ENCODE peak calls at places on chromosomes 11 and 22, in nine cellular contexts. X, Q, W, Z, P, F, D, L and U are unnamed samples.

GRCh38 chr22:44181033-44181911 is 547 bp downstream of the PARVG start:
- DNase-seq in L (no peak), Q (no peak), Z (no peak), X (no peak), D (no peak), P (no peak), F (no peak), W (peak; percentile 31), U (no peak)

GRCh38 chr11:105860105-105860504 is 161.9 kb downstream of the MSANTD4 start:
- DNase-seq in X (no peak), W (no peak), F (no peak), D (no peak), P (no peak), L (no peak), Z (no peak), Q (no peak), U (no peak)

GRCh38 chr11:77473001-77473800 is 693 bp downstream of the PAK1 start:
- DNase-seq in D (no peak), Z (peak; percentile 50), F (no peak), L (peak; percentile 59), P (peak; percentile 67), Q (no peak), X (peak; percentile 51), W (no peak), U (peak; percentile 36)

GRCh38 chr22:44733426-44734106 is 18.8 kb upstream of the ARHGAP8 start:
- DNase-seq in X (no peak), Q (no peak), L (no peak), F (no peak), W (no peak), Z (no peak), P (no peak), D (no peak), U (no peak)

GRCh38 chr22:41338614-41339212 is 37.4 kb downstream of the ZC3H7B start:
- DNase-seq in P (no peak), Z (no peak), L (no peak), X (no peak), W (no peak), D (no peak), Q (no peak), F (no peak), U (no peak)

GRCh38 chr22:42169055-42169469 is 38.5 kb upstream of the CYP2D6 start:
- DNase-seq in P (peak; percentile 78), D (peak; percentile 76), W (peak; percentile 39), X (peak; percentile 48), F (peak; percentile 28), L (peak; percentile 47), Q (no peak), Z (peak; percentile 17), U (no peak)

GRCh38 chr11:93983542-93984204 is 37.5 kb upstream of the HEPHL1 start:
- DNase-seq in D (no peak), Q (no peak), L (no peak), W (no peak), P (no peak), F (no peak), X (no peak), Z (no peak), U (no peak)

GRCh38 chr22:44543362-44543761 is 45.3 kb upstream of the RTL6 start:
- DNase-seq in Q (peak; percentile 1), P (no peak), L (no peak), X (no peak), W (no peak), F (no peak), D (no peak), Z (no peak), U (no peak)

GRCh38 chr11:30719420-30719819 is 133.3 kb upstream of the MPPED2 start:
- DNase-seq in Z (no peak), L (no peak), Q (no peak), D (no peak), W (no peak), X (no peak), P (no peak), F (no peak), U (no peak)

GRCh38 chr11:2178906-2179494 is 7.4 kb upstream of the TH start:
- DNase-seq in Z (peak; percentile 82), W (peak; percentile 79), D (peak; percentile 18), P (no peak), F (peak; percentile 88), Q (no peak), L (no peak), X (no peak), U (no peak)

GRCh38 chr11:79060081-79060480 is 380.7 kb downstream of the TENM4 start:
- DNase-seq in X (no peak), L (no peak), Z (no peak), P (no peak), D (no peak), F (no peak), W (no peak), Q (no peak), U (no peak)

GRCh38 chr11:119350302-119350701 is 3.8 kb upstream of the MFRP start:
- DNase-seq in W (no peak), L (no peak), F (no peak), Z (no peak), Q (no peak), D (no peak), P (no peak), X (no peak), U (no peak)

GRCh38 chr11:69887841-69888670 is 68.8 kb upstream of the FGF3 start:
- DNase-seq in X (no peak), D (no peak), W (no peak), P (no peak), F (no peak), Q (no peak), Z (no peak), L (no peak), U (no peak)

GRCh38 chr11:69888671-69889076 is 69.5 kb upstream of the FGF3 start:
- DNase-seq in L (peak; percentile 57), F (peak; percentile 55), W (peak; percentile 15), P (no peak), D (peak; percentile 64), X (peak; percentile 59), Z (peak; percentile 48), Q (no peak), U (peak; percentile 60)

GRCh38 chr11:69890476-69890875 is 71.3 kb upstream of the FGF3 start:
- DNase-seq in Q (no peak), P (no peak), W (no peak), L (no peak), F (no peak), D (no peak), X (no peak), Z (no peak), U (no peak)

GRCh38 chr11:69891421-69892236 is 72.4 kb upstream of the FGF3 start:
- DNase-seq in X (no peak), F (no peak), P (no peak), Z (no peak), Q (no peak), L (no peak), D (no peak), W (no peak), U (no peak)

GRCh38 chr11:69889400-69890372 is 70.5 kb upstream of the FGF3 start:
- DNase-seq in D (no peak), W (no peak), P (no peak), X (no peak), Q (no peak), F (no peak), L (no peak), Z (no peak), U (no peak)
- TF ChIP-seq CTCF in D (no peak), W (no peak), P (no peak), X (no peak), Q (no peak), F (no peak), L (no peak), Z (no peak), U (no peak)

DNA sequence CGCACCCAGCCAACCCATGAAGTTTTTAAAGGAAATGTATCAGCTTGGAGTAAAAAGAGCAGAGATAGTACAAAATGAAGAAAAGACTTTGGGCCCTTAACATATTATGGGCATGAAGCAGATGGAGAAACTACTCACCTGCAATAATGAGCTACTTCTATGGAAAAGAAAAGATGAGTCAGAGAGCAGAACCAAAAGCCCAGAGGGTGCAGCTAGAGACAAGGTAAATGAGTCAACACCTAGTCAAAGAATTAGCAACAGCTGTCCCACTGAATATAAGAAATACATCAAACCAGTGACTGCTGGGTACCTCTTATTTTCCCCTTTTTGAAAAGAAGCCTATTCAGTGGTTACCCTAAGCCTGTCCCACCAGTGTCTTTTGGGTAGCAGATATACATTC is 61.8 kb downstream of the RPL27A start:
- DNase-seq in Q (no peak), L (no peak), P (no peak), X (no peak), W (peak; percentile 44), F (peak; percentile 94), D (no peak), Z (peak; percentile 91), U (no peak)
- TF ChIP-seq CTCF in Q (no peak), L (no peak), P (no peak), X (no peak), W (no peak), F (no peak), D (no peak), Z (no peak), U (no peak)

DNA sequence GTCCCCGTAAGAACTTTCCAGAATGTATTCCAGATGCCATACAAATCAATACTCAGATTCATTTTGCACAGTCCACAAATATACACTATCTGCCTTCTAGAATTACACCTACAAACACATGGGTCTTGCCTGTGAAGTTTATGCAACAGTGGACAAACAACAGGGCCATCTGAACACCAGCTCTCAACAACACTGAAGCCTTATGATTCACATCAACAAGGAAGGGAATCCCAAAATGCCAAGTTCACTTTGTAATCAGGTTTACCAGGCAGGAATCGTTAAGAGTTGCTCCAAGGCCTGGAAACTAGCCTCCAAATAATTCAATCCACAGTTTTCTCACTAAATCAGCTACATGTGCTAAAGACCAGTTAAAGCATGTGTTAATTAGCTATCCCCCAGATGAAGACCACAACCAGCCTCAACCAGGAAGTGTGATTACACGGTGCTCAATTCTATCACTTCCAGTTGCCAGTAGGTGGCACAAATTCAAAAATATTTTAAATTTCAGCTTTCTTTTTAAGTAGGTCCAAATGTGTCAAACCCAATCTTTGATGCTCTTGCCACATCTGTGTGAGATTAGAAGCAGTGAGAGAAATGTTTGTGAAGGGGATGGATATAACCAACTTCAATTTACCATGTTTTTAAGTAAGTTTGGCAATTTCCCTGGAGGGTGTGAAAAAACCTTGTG is 139.1 kb upstream of the BDNF start:
- DNase-seq in Z (no peak), D (peak; percentile 44), L (no peak), X (no peak), F (peak; percentile 37), W (peak; percentile 19), P (no peak), Q (no peak), U (no peak)
- TF ChIP-seq CTCF in Z (peak; percentile 54), D (peak; percentile 33), L (peak; percentile 20), X (no peak), F (peak; percentile 43), W (peak; percentile 51), P (no peak), Q (no peak), U (peak; percentile 25)

DNA sequence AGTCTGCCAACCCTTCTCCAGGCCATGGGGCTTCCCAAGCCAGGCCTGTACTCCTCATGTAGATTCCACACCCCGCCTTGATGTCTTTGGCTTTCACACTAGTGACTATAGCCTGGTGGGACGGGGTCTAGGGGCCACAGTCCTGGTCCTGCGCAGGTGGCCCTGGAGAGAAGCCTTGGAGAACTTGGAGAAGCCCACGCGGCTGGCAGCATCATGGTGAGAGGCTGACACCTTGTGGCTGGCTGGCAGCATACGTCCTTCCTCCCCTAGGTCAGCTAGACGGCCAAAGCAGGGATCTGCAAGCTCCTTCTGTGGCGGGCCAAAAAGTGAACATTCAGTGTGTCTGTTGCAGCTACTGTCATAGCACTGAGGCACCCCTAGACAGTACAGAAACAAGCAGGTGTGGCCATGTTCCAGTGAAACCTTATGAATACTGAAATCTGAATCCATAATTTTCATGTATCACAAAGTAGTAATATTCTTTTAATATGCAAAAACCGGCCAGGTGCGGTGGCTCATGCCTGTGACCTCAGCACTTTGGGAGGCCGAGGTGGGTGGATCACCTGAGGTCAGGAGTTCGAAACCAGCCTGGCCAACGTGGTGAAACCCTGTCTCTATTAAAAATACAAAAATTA is 42.0 kb downstream of the FAM83F start:
- DNase-seq in P (peak; percentile 78), X (no peak), W (peak; percentile 47), L (no peak), Q (peak; percentile 72), Z (no peak), F (peak; percentile 50), D (peak; percentile 85), U (peak; percentile 22)
- TF ChIP-seq CTCF in P (peak; percentile 79), X (peak; percentile 37), W (peak; percentile 88), L (peak; percentile 45), Q (peak; percentile 64), Z (peak; percentile 65), F (peak; percentile 82), D (peak; percentile 83), U (peak; percentile 85)